ENCODE peak calls at places on chromosomes 7 and 10, in eight cellular contexts. One of them, this sample, is unnamed. For H3K9me3, the result is how much of the 10 kb centered on the place peaks cover.

GRCh38 chr7:3695602-3696001 is 394.6 kb downstream of the SDK1 start:
- DNase-seq in kidney: no peak
- DNase-seq in aorta: no peak
- DNase-seq in IMR-90: no peak
- DNase-seq in OCI-LY7: peak
- DNase-seq in CD4-positive, alpha-beta T cell: no peak
- DNase-seq in CD8-positive, alpha-beta memory T cell: no peak
- DNase-seq in neural progenitor cell: no peak
- DNase-seq in this sample: no peak

GRCh38 chr10:97412891-97413304 is 11.8 kb upstream of the RRP12 start:
- DNase-seq in kidney: no peak
- DNase-seq in aorta: no peak
- DNase-seq in IMR-90: no peak
- DNase-seq in OCI-LY7: no peak
- DNase-seq in CD4-positive, alpha-beta T cell: no peak
- DNase-seq in CD8-positive, alpha-beta memory T cell: no peak
- DNase-seq in neural progenitor cell: no peak
- DNase-seq in this sample: no peak

GRCh38 chr10:71244638-71245419 is 32.5 kb downstream of the UNC5B start:
- DNase-seq in kidney: peak
- DNase-seq in aorta: peak
- DNase-seq in IMR-90: peak
- DNase-seq in OCI-LY7: no peak
- DNase-seq in CD4-positive, alpha-beta T cell: no peak
- DNase-seq in CD8-positive, alpha-beta memory T cell: no peak
- DNase-seq in neural progenitor cell: no peak
- DNase-seq in this sample: peak

GRCh38 chr10:94085288-94085687 is 91.6 kb downstream of the PLCE1 start:
- DNase-seq in kidney: no peak
- DNase-seq in aorta: no peak
- DNase-seq in IMR-90: peak
- DNase-seq in OCI-LY7: no peak
- DNase-seq in CD4-positive, alpha-beta T cell: no peak
- DNase-seq in CD8-positive, alpha-beta memory T cell: no peak
- DNase-seq in neural progenitor cell: no peak
- DNase-seq in this sample: no peak

GRCh38 chr7:48139461-48139860 is 31.8 kb upstream of the ABCA13 start:
- DNase-seq in kidney: no peak
- DNase-seq in aorta: no peak
- DNase-seq in IMR-90: peak
- DNase-seq in OCI-LY7: no peak
- DNase-seq in CD4-positive, alpha-beta T cell: no peak
- DNase-seq in CD8-positive, alpha-beta memory T cell: no peak
- DNase-seq in neural progenitor cell: peak
- DNase-seq in this sample: no peak

GRCh38 chr10:88921194-88921593 is 31.4 kb downstream of the ACTA2 start:
- DNase-seq in kidney: no peak
- DNase-seq in aorta: no peak
- DNase-seq in IMR-90: no peak
- DNase-seq in OCI-LY7: no peak
- DNase-seq in CD4-positive, alpha-beta T cell: no peak
- DNase-seq in CD8-positive, alpha-beta memory T cell: no peak
- DNase-seq in neural progenitor cell: no peak
- DNase-seq in this sample: no peak

GRCh38 chr7:33706666-33707194 is 198.6 kb upstream of the BMPER start:
- DNase-seq in kidney: no peak
- DNase-seq in aorta: no peak
- DNase-seq in IMR-90: no peak
- DNase-seq in OCI-LY7: no peak
- DNase-seq in CD4-positive, alpha-beta T cell: no peak
- DNase-seq in CD8-positive, alpha-beta memory T cell: no peak
- DNase-seq in neural progenitor cell: no peak
- DNase-seq in this sample: no peak

GRCh38 chr10:31134303-31134928 is 102.8 kb upstream of the ZNF438 start:
- DNase-seq in kidney: no peak
- DNase-seq in aorta: no peak
- DNase-seq in IMR-90: peak
- DNase-seq in OCI-LY7: no peak
- DNase-seq in CD4-positive, alpha-beta T cell: no peak
- DNase-seq in CD8-positive, alpha-beta memory T cell: no peak
- DNase-seq in neural progenitor cell: no peak
- DNase-seq in this sample: no peak

GRCh38 chr7:18770154-18770807 is 274.7 kb downstream of the HDAC9 start:
- DNase-seq in kidney: no peak
- DNase-seq in aorta: no peak
- DNase-seq in IMR-90: peak
- DNase-seq in OCI-LY7: no peak
- DNase-seq in CD4-positive, alpha-beta T cell: no peak
- DNase-seq in CD8-positive, alpha-beta memory T cell: no peak
- DNase-seq in neural progenitor cell: no peak
- DNase-seq in this sample: no peak

GRCh38 chr7:1692500-1693418 is 22.7 kb downstream of the ELFN1 start:
- DNase-seq in kidney: no peak
- DNase-seq in aorta: peak
- DNase-seq in IMR-90: no peak
- DNase-seq in OCI-LY7: no peak
- DNase-seq in CD4-positive, alpha-beta T cell: no peak
- DNase-seq in CD8-positive, alpha-beta memory T cell: no peak
- DNase-seq in neural progenitor cell: no peak
- DNase-seq in this sample: no peak

GRCh38 chr7:23490357-23491131 is 20.3 kb upstream of the IGF2BP3 start:
- DNase-seq in kidney: peak
- DNase-seq in aorta: peak
- DNase-seq in IMR-90: no peak
- DNase-seq in OCI-LY7: peak
- DNase-seq in CD4-positive, alpha-beta T cell: peak
- DNase-seq in CD8-positive, alpha-beta memory T cell: peak
- DNase-seq in neural progenitor cell: no peak
- DNase-seq in this sample: peak

GRCh38 chr7:157009778-157010587 is 480 bp downstream of the MNX1 start:
- DNase-seq in kidney: no peak
- DNase-seq in aorta: no peak
- DNase-seq in IMR-90: no peak
- DNase-seq in OCI-LY7: no peak
- DNase-seq in CD4-positive, alpha-beta T cell: no peak
- DNase-seq in CD8-positive, alpha-beta memory T cell: no peak
- DNase-seq in neural progenitor cell: peak
- DNase-seq in this sample: no peak

GRCh38 chr7:72453436-72453835 is 41.3 kb upstream of the CALN1 start:
- DNase-seq in kidney: no peak
- DNase-seq in aorta: no peak
- DNase-seq in IMR-90: no peak
- DNase-seq in OCI-LY7: no peak
- DNase-seq in CD4-positive, alpha-beta T cell: no peak
- DNase-seq in CD8-positive, alpha-beta memory T cell: no peak
- DNase-seq in neural progenitor cell: no peak
- DNase-seq in this sample: no peak

GRCh38 chr7:39530996-39531395 is 35.2 kb upstream of the YAE1 start:
- DNase-seq in kidney: no peak
- DNase-seq in aorta: no peak
- DNase-seq in IMR-90: no peak
- DNase-seq in OCI-LY7: no peak
- DNase-seq in CD4-positive, alpha-beta T cell: no peak
- DNase-seq in CD8-positive, alpha-beta memory T cell: no peak
- DNase-seq in neural progenitor cell: no peak
- DNase-seq in this sample: no peak

GRCh38 chr10:27248215-27248614 is 7.6 kb upstream of the ACBD5 start:
- DNase-seq in kidney: no peak
- DNase-seq in aorta: no peak
- DNase-seq in IMR-90: no peak
- DNase-seq in OCI-LY7: no peak
- DNase-seq in CD4-positive, alpha-beta T cell: no peak
- DNase-seq in CD8-positive, alpha-beta memory T cell: no peak
- DNase-seq in neural progenitor cell: no peak
- DNase-seq in this sample: no peak

GRCh38 chr10:109668703-109669102 is 254.6 kb downstream of the XPNPEP1 start:
- DNase-seq in kidney: no peak
- DNase-seq in aorta: no peak
- DNase-seq in IMR-90: no peak
- DNase-seq in OCI-LY7: no peak
- DNase-seq in CD4-positive, alpha-beta T cell: no peak
- DNase-seq in CD8-positive, alpha-beta memory T cell: no peak
- DNase-seq in neural progenitor cell: no peak
- DNase-seq in this sample: no peak

GRCh38 chr10:117441812-117442443 is 66.7 kb upstream of the PDZD8 start:
- DNase-seq in kidney: no peak
- DNase-seq in aorta: no peak
- DNase-seq in IMR-90: no peak
- DNase-seq in OCI-LY7: peak
- DNase-seq in CD4-positive, alpha-beta T cell: no peak
- DNase-seq in CD8-positive, alpha-beta memory T cell: no peak
- DNase-seq in neural progenitor cell: no peak
- DNase-seq in this sample: no peak

GRCh38 chr10:114413398-114413797 is 9.1 kb upstream of the AFAP1L2 start:
- DNase-seq in kidney: peak
- DNase-seq in aorta: peak
- DNase-seq in IMR-90: no peak
- DNase-seq in OCI-LY7: no peak
- DNase-seq in CD4-positive, alpha-beta T cell: no peak
- DNase-seq in CD8-positive, alpha-beta memory T cell: no peak
- DNase-seq in neural progenitor cell: no peak
- DNase-seq in this sample: peak

GRCh38 chr7:115754226-115754625 is 276.3 kb downstream of the TFEC start:
- DNase-seq in kidney: no peak
- DNase-seq in aorta: no peak
- DNase-seq in IMR-90: no peak
- DNase-seq in OCI-LY7: no peak
- DNase-seq in CD4-positive, alpha-beta T cell: no peak
- DNase-seq in CD8-positive, alpha-beta memory T cell: no peak
- DNase-seq in neural progenitor cell: no peak
- DNase-seq in this sample: no peak

GRCh38 chr10:95290801-95291633 is at the start of gene PDLIM1:
- DNase-seq in kidney: peak
- DNase-seq in aorta: peak
- DNase-seq in IMR-90: peak
- DNase-seq in OCI-LY7: peak
- DNase-seq in CD4-positive, alpha-beta T cell: no peak
- DNase-seq in CD8-positive, alpha-beta memory T cell: peak
- DNase-seq in neural progenitor cell: peak
- DNase-seq in this sample: peak

GRCh38 chr7:142482899-142483658 is 225.2 kb upstream of the PRSS58 start:
- DNase-seq in kidney: no peak
- DNase-seq in aorta: no peak
- DNase-seq in IMR-90: peak
- DNase-seq in OCI-LY7: peak
- DNase-seq in CD4-positive, alpha-beta T cell: no peak
- DNase-seq in CD8-positive, alpha-beta memory T cell: peak
- DNase-seq in neural progenitor cell: peak
- DNase-seq in this sample: no peak

GRCh38 chr7:158145370-158145769 is 442.3 kb downstream of the PTPRN2 start:
- DNase-seq in kidney: no peak
- DNase-seq in aorta: peak
- DNase-seq in IMR-90: no peak
- DNase-seq in OCI-LY7: no peak
- DNase-seq in CD4-positive, alpha-beta T cell: no peak
- DNase-seq in CD8-positive, alpha-beta memory T cell: no peak
- DNase-seq in neural progenitor cell: no peak
- DNase-seq in this sample: no peak
- H3K9me3 ChIP-seq in kidney: under half
- H3K9me3 ChIP-seq in aorta: under half
- H3K9me3 ChIP-seq in IMR-90: half or more
- H3K9me3 ChIP-seq in OCI-LY7: under half
- H3K9me3 ChIP-seq in CD4-positive, alpha-beta T cell: under half
- H3K9me3 ChIP-seq in CD8-positive, alpha-beta memory T cell: under half
- H3K9me3 ChIP-seq in neural progenitor cell: under half
- H3K9me3 ChIP-seq in this sample: under half

GRCh38 chr7:6706666-6707407 is at the start of gene ZNF12:
- DNase-seq in kidney: peak
- DNase-seq in aorta: peak
- DNase-seq in IMR-90: peak
- DNase-seq in OCI-LY7: peak
- DNase-seq in CD4-positive, alpha-beta T cell: peak
- DNase-seq in CD8-positive, alpha-beta memory T cell: peak
- DNase-seq in neural progenitor cell: peak
- DNase-seq in this sample: peak
- H3K9me3 ChIP-seq in kidney: under half
- H3K9me3 ChIP-seq in aorta: under half
- H3K9me3 ChIP-seq in IMR-90: under half
- H3K9me3 ChIP-seq in OCI-LY7: under half
- H3K9me3 ChIP-seq in CD4-positive, alpha-beta T cell: under half
- H3K9me3 ChIP-seq in CD8-positive, alpha-beta memory T cell: under half
- H3K9me3 ChIP-seq in neural progenitor cell: under half
- H3K9me3 ChIP-seq in this sample: under half

DNA sequence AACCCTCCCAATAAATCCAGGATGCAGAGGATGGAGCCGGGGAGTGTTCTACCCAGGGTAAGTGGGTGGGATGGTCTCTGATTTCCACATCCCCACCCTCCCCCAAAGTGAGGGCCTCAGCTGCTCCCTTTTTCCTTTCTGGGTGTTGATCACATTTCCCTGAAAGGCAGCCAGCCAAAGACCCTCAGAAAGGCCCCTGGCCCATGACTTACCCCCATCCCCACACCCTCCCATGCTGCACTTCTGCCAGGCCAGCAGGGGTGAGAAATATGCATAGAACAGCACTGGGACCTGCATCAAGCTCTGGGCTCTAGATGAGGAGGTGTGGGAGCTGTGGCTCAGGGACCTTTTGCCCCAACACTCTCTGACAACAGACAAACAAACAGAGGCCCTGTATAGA is 927.3 kb upstream of the ZNF722 start:
- DNase-seq in kidney: no peak
- DNase-seq in aorta: no peak
- DNase-seq in IMR-90: no peak
- DNase-seq in OCI-LY7: no peak
- DNase-seq in CD4-positive, alpha-beta T cell: no peak
- DNase-seq in CD8-positive, alpha-beta memory T cell: no peak
- DNase-seq in neural progenitor cell: no peak
- DNase-seq in this sample: no peak
- H3K9me3 ChIP-seq in kidney: under half
- H3K9me3 ChIP-seq in aorta: under half
- H3K9me3 ChIP-seq in IMR-90: under half
- H3K9me3 ChIP-seq in OCI-LY7: under half
- H3K9me3 ChIP-seq in CD4-positive, alpha-beta T cell: under half
- H3K9me3 ChIP-seq in CD8-positive, alpha-beta memory T cell: under half
- H3K9me3 ChIP-seq in neural progenitor cell: under half
- H3K9me3 ChIP-seq in this sample: half or more

GRCh38 chr7:57199252-57199651 is 67.0 kb upstream of the ZNF479 start:
- DNase-seq in kidney: no peak
- DNase-seq in aorta: peak
- DNase-seq in IMR-90: no peak
- DNase-seq in OCI-LY7: no peak
- DNase-seq in CD4-positive, alpha-beta T cell: no peak
- DNase-seq in CD8-positive, alpha-beta memory T cell: no peak
- DNase-seq in neural progenitor cell: no peak
- DNase-seq in this sample: no peak

GRCh38 chr7:57202274-57202673 is 70.0 kb upstream of the ZNF479 start:
- DNase-seq in kidney: peak
- DNase-seq in aorta: peak
- DNase-seq in IMR-90: no peak
- DNase-seq in OCI-LY7: no peak
- DNase-seq in CD4-positive, alpha-beta T cell: no peak
- DNase-seq in CD8-positive, alpha-beta memory T cell: no peak
- DNase-seq in neural progenitor cell: no peak
- DNase-seq in this sample: no peak

GRCh38 chr7:57203161-57203791 is 71.0 kb upstream of the ZNF479 start:
- DNase-seq in kidney: peak
- DNase-seq in aorta: peak
- DNase-seq in IMR-90: no peak
- DNase-seq in OCI-LY7: no peak
- DNase-seq in CD4-positive, alpha-beta T cell: no peak
- DNase-seq in CD8-positive, alpha-beta memory T cell: no peak
- DNase-seq in neural progenitor cell: no peak
- DNase-seq in this sample: no peak

GRCh38 chr7:57201895-57202210 is 69.6 kb upstream of the ZNF479 start:
- DNase-seq in kidney: peak
- DNase-seq in aorta: peak
- DNase-seq in IMR-90: no peak
- DNase-seq in OCI-LY7: no peak
- DNase-seq in CD4-positive, alpha-beta T cell: no peak
- DNase-seq in CD8-positive, alpha-beta memory T cell: no peak
- DNase-seq in neural progenitor cell: no peak
- DNase-seq in this sample: no peak

GRCh38 chr7:57201021-57201894 is 69.0 kb upstream of the ZNF479 start:
- DNase-seq in kidney: no peak
- DNase-seq in aorta: peak
- DNase-seq in IMR-90: no peak
- DNase-seq in OCI-LY7: no peak
- DNase-seq in CD4-positive, alpha-beta T cell: no peak
- DNase-seq in CD8-positive, alpha-beta memory T cell: no peak
- DNase-seq in neural progenitor cell: no peak
- DNase-seq in this sample: no peak
- H3K9me3 ChIP-seq in kidney: under half
- H3K9me3 ChIP-seq in aorta: under half
- H3K9me3 ChIP-seq in IMR-90: under half
- H3K9me3 ChIP-seq in OCI-LY7: under half
- H3K9me3 ChIP-seq in CD4-positive, alpha-beta T cell: under half
- H3K9me3 ChIP-seq in CD8-positive, alpha-beta memory T cell: under half
- H3K9me3 ChIP-seq in neural progenitor cell: under half
- H3K9me3 ChIP-seq in this sample: under half

This sample was measured in left ventricle myocardium inferior.